ENCODE peak calls at places on chromosomes 13 and 19, in four cellular contexts. One of them, this sample, is unnamed.

GRCh38 chr13:112078879-112079526 is 12.1 kb downstream of the SOX1 start:
- DNase-seq in neural progenitor cell: peak; percentile 39
- DNase-seq in kidney: no peak
- DNase-seq in HCT116: no peak
- DNase-seq in this sample: peak; percentile 82

GRCh38 chr19:58228584-58229254 is at the start of gene ZNF544:
- DNase-seq in HCT116: peak; percentile 48
- DNase-seq in neural progenitor cell: peak; percentile 82
- DNase-seq in kidney: peak; percentile 88
- DNase-seq in this sample: peak; percentile 95

GRCh38 chr13:77554079-77554478 is 18.6 kb downstream of the SCEL start:
- DNase-seq in kidney: peak; percentile 48
- DNase-seq in neural progenitor cell: no peak
- DNase-seq in HCT116: no peak
- DNase-seq in this sample: no peak

GRCh38 chr13:98813993-98814392 is 61.5 kb upstream of the SLC15A1 start:
- DNase-seq in HCT116: no peak
- DNase-seq in neural progenitor cell: no peak
- DNase-seq in kidney: no peak
- DNase-seq in this sample: no peak

GRCh38 chr19:309206-309565 is 18.0 kb upstream of the PLPP2 start:
- DNase-seq in neural progenitor cell: no peak
- DNase-seq in kidney: no peak
- DNase-seq in HCT116: no peak
- DNase-seq in this sample: no peak

GRCh38 chr19:19461671-19462622 is 53.4 kb downstream of the TSSK6 start:
- DNase-seq in HCT116: no peak
- DNase-seq in kidney: peak; percentile 91
- DNase-seq in neural progenitor cell: peak; percentile 85
- DNase-seq in this sample: peak; percentile 94

GRCh38 chr19:48826606-48827020 is 9.7 kb downstream of the HSD17B14 start:
- DNase-seq in kidney: no peak
- DNase-seq in HCT116: no peak
- DNase-seq in neural progenitor cell: peak; percentile 30
- DNase-seq in this sample: peak; percentile 89

GRCh38 chr19:28878862-28879566 is 333.9 kb downstream of the UQCRFS1 start:
- DNase-seq in neural progenitor cell: peak; percentile 92
- DNase-seq in kidney: no peak
- DNase-seq in HCT116: peak; percentile 21
- DNase-seq in this sample: peak; percentile 81

GRCh38 chr13:99495478-99496321 is 5.6 kb upstream of the TM9SF2 start:
- DNase-seq in neural progenitor cell: no peak
- DNase-seq in HCT116: no peak
- DNase-seq in kidney: no peak
- DNase-seq in this sample: no peak

GRCh38 chr13:75530536-75530935 is 7.1 kb downstream of the COMMD6 start:
- DNase-seq in kidney: no peak
- DNase-seq in HCT116: no peak
- DNase-seq in neural progenitor cell: no peak
- DNase-seq in this sample: no peak

GRCh38 chr13:33353210-33353609 is 67.7 kb upstream of the STARD13 start:
- DNase-seq in HCT116: no peak
- DNase-seq in kidney: no peak
- DNase-seq in neural progenitor cell: no peak
- DNase-seq in this sample: no peak

GRCh38 chr13:73074101-73074500 is 15.3 kb downstream of the KLF5 start:
- DNase-seq in neural progenitor cell: no peak
- DNase-seq in HCT116: no peak
- DNase-seq in kidney: no peak
- DNase-seq in this sample: no peak

GRCh38 chr19:2540646-2541454 is 64.9 kb downstream of the GADD45B start:
- DNase-seq in HCT116: peak; percentile 90
- DNase-seq in neural progenitor cell: peak; percentile 98
- DNase-seq in kidney: peak; percentile 97
- DNase-seq in this sample: peak; percentile 99

GRCh38 chr13:51040431-51040830 is 70.6 kb downstream of the C13orf42 start:
- DNase-seq in HCT116: no peak
- DNase-seq in neural progenitor cell: no peak
- DNase-seq in kidney: no peak
- DNase-seq in this sample: peak; percentile 19

GRCh38 chr19:38055655-38056521 is 148.9 kb downstream of the SIPA1L3 start:
- DNase-seq in neural progenitor cell: peak; percentile 66
- DNase-seq in HCT116: no peak
- DNase-seq in kidney: no peak
- DNase-seq in this sample: peak; percentile 80

GRCh38 chr13:21106089-21106488 is 44.7 kb upstream of the LATS2 start:
- DNase-seq in neural progenitor cell: no peak
- DNase-seq in HCT116: no peak
- DNase-seq in kidney: no peak
- DNase-seq in this sample: no peak

GRCh38 chr19:41001243-41001971 is 10.3 kb downstream of the CYP2B6 start:
- DNase-seq in neural progenitor cell: peak; percentile 11
- DNase-seq in kidney: no peak
- DNase-seq in HCT116: peak; percentile 43
- DNase-seq in this sample: peak; percentile 50

GRCh38 chr19:45087531-45087930 is 5.4 kb upstream of the PPP1R37 start:
- DNase-seq in neural progenitor cell: no peak
- DNase-seq in kidney: no peak
- DNase-seq in HCT116: no peak
- DNase-seq in this sample: no peak

GRCh38 chr19:55062735-55063491 is at the start of gene RDH13:
- DNase-seq in kidney: peak; percentile 99
- DNase-seq in HCT116: peak; percentile 96
- DNase-seq in neural progenitor cell: peak; percentile 97
- DNase-seq in this sample: peak; percentile 99

GRCh38 chr19:2312819-2313501 is 5.0 kb upstream of the LINGO3 start:
- DNase-seq in HCT116: no peak
- DNase-seq in kidney: no peak
- DNase-seq in neural progenitor cell: no peak
- DNase-seq in this sample: no peak

GRCh38 chr13:110306960-110307696 is at the start of the genes COL4A1 and COL4A2:
- DNase-seq in kidney: peak; percentile 95
- DNase-seq in HCT116: no peak
- DNase-seq in neural progenitor cell: peak; percentile 91
- DNase-seq in this sample: peak; percentile 90

GRCh38 chr19:14450168-14450874 is 17.2 kb downstream of the PKN1 start:
- DNase-seq in HCT116: peak; percentile 87
- DNase-seq in neural progenitor cell: peak; percentile 65
- DNase-seq in kidney: no peak
- DNase-seq in this sample: peak; percentile 99

GRCh38 chr13:112252744-112253590 is 123.2 kb upstream of the SPACA7 start:
- DNase-seq in neural progenitor cell: no peak
- DNase-seq in HCT116: no peak
- DNase-seq in kidney: no peak
- DNase-seq in this sample: no peak

GRCh38 chr19:48760514-48761221 is 5.3 kb downstream of the FGF21 start:
- DNase-seq in neural progenitor cell: no peak
- DNase-seq in kidney: no peak
- DNase-seq in HCT116: no peak
- DNase-seq in this sample: no peak

GRCh38 chr19:11964496-11964857 is 363 bp upstream of the ZNF763 start:
- DNase-seq in HCT116: no peak
- DNase-seq in kidney: peak; percentile 80
- DNase-seq in neural progenitor cell: no peak
- DNase-seq in this sample: no peak

GRCh38 chr19:2462635-2463421 is 6.1 kb upstream of the LMNB2 start:
- DNase-seq in kidney: peak; percentile 93
- DNase-seq in HCT116: peak; percentile 97
- DNase-seq in neural progenitor cell: peak; percentile 99
- DNase-seq in this sample: peak; percentile 99

GRCh38 chr19:4014541-4015491 is 7.3 kb downstream of the PIAS4 start:
- DNase-seq in HCT116: no peak
- DNase-seq in neural progenitor cell: peak; percentile 10
- DNase-seq in kidney: peak; percentile 82
- DNase-seq in this sample: peak; percentile 89

GRCh38 chr13:101474419-101474957 is 22.0 kb downstream of the ITGBL1 start:
- DNase-seq in kidney: no peak
- DNase-seq in HCT116: no peak
- DNase-seq in neural progenitor cell: peak; percentile 80
- DNase-seq in this sample: peak; percentile 86

GRCh38 chr19:47723573-47723923 is 10.3 kb downstream of the EHD2 start:
- DNase-seq in neural progenitor cell: no peak
- DNase-seq in kidney: peak; percentile 84
- DNase-seq in HCT116: no peak
- DNase-seq in this sample: no peak

GRCh38 chr19:35373492-35373891 is 2.6 kb downstream of the GPR42 start:
- DNase-seq in HCT116: no peak
- DNase-seq in kidney: no peak
- DNase-seq in neural progenitor cell: no peak
- DNase-seq in this sample: no peak

GRCh38 chr19:48489608-48490216 is 20.5 kb downstream of the CYTH2 start:
- DNase-seq in neural progenitor cell: peak; percentile 85
- DNase-seq in kidney: peak; percentile 90
- DNase-seq in HCT116: peak; percentile 60
- DNase-seq in this sample: peak; percentile 97

GRCh38 chr13:99726261-99726894 is 225.1 kb downstream of the TM9SF2 start:
- DNase-seq in HCT116: no peak
- DNase-seq in neural progenitor cell: peak; percentile 70
- DNase-seq in kidney: no peak
- DNase-seq in this sample: peak; percentile 71

GRCh38 chr19:10141973-10142372 is 22.3 kb upstream of the EIF3G start:
- DNase-seq in neural progenitor cell: no peak
- DNase-seq in kidney: no peak
- DNase-seq in HCT116: no peak
- DNase-seq in this sample: no peak

GRCh38 chr13:113649212-113649611 is 8.8 kb downstream of the ATP4B start:
- DNase-seq in kidney: peak; percentile 48
- DNase-seq in neural progenitor cell: no peak
- DNase-seq in HCT116: no peak
- DNase-seq in this sample: peak; percentile 49

GRCh38 chr13:90628471-90628870 is 719.0 kb upstream of the MIR17HG start:
- DNase-seq in HCT116: no peak
- DNase-seq in neural progenitor cell: no peak
- DNase-seq in kidney: no peak
- DNase-seq in this sample: no peak

GRCh38 chr13:50080856-50081105 is 65.5 kb downstream of the KCNRG start:
- DNase-seq in neural progenitor cell: no peak
- DNase-seq in HCT116: no peak
- DNase-seq in kidney: no peak
- DNase-seq in this sample: no peak

GRCh38 chr13:44406617-44407016 is 33.0 kb downstream of the SERP2 start:
- DNase-seq in kidney: no peak
- DNase-seq in neural progenitor cell: no peak
- DNase-seq in HCT116: no peak
- DNase-seq in this sample: no peak

GRCh38 chr13:31334994-31335549 is 135.3 kb downstream of the B3GLCT start:
- DNase-seq in kidney: no peak
- DNase-seq in neural progenitor cell: no peak
- DNase-seq in HCT116: no peak
- DNase-seq in this sample: no peak

GRCh38 chr13:77563110-77563509 is 27.6 kb downstream of the SCEL start:
- DNase-seq in neural progenitor cell: no peak
- DNase-seq in HCT116: no peak
- DNase-seq in kidney: no peak
- DNase-seq in this sample: no peak

GRCh38 chr13:27628081-27628480 is 6.4 kb downstream of the POLR1D start:
- DNase-seq in HCT116: no peak
- DNase-seq in kidney: no peak
- DNase-seq in neural progenitor cell: no peak
- DNase-seq in this sample: no peak

GRCh38 chr13:48493851-48494250 is 39.0 kb downstream of the RCBTB2 start:
- DNase-seq in kidney: no peak
- DNase-seq in HCT116: no peak
- DNase-seq in neural progenitor cell: no peak
- DNase-seq in this sample: no peak
- H3K9ac ChIP-seq in kidney: no peak overlapping the region
- H3K9ac ChIP-seq in HCT116: no peak overlapping the region
- H3K9ac ChIP-seq in neural progenitor cell: no peak overlapping the region
- H3K9ac ChIP-seq in this sample: no peak overlapping the region

GRCh38 chr19:36850646-36851442 is at the start of gene ZNF345:
- DNase-seq in HCT116: no peak
- DNase-seq in kidney: peak; percentile 95
- DNase-seq in neural progenitor cell: peak; percentile 99
- DNase-seq in this sample: peak; percentile 96
- H3K4me1 ChIP-seq in HCT116: no peaks in the 10 kb centered on the region
- H3K4me1 ChIP-seq in kidney: peaks cover 8% of the 10 kb centered on the region
- H3K4me1 ChIP-seq in neural progenitor cell: peaks cover 7% of the 10 kb centered on the region
- H3K4me1 ChIP-seq in this sample: no peaks in the 10 kb centered on the region

GRCh38 chr13:105825071-105825470 is 710.4 kb downstream of the EFNB2 start:
- DNase-seq in HCT116: no peak
- DNase-seq in kidney: no peak
- DNase-seq in neural progenitor cell: no peak
- DNase-seq in this sample: no peak

GRCh38 chr13:105821337-105821736 is 714.1 kb downstream of the EFNB2 start:
- DNase-seq in neural progenitor cell: no peak
- DNase-seq in kidney: no peak
- DNase-seq in HCT116: no peak
- DNase-seq in this sample: no peak

DNA sequence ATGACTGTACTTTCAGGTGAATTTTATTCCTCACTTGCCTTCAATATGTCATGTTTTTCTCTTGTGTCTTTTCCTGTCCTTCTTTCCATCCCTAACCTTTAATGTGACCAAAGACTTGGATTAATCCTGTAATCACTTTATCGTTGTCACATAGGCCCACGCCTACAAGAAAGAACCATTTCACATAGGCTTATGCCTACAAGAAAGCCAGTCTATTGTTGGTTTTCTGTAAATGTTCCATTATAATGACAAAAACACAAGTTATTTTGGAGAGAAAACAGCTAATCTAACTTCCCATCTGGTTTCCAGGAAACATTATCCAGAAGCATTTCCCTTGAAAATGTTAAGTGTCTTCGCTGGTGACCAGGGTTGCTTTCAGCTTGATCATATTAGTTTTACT is 708.4 kb downstream of the EFNB2 start:
- DNase-seq in kidney: no peak
- DNase-seq in HCT116: no peak
- DNase-seq in neural progenitor cell: no peak
- DNase-seq in this sample: no peak
- H3K9ac ChIP-seq in kidney: no peak overlapping the region
- H3K9ac ChIP-seq in HCT116: no peak overlapping the region
- H3K9ac ChIP-seq in neural progenitor cell: no peak overlapping the region
- H3K9ac ChIP-seq in this sample: no peak overlapping the region

GRCh38 chr19:39369200-39369599 is 21.7 kb downstream of the PAF1 start:
- DNase-seq in neural progenitor cell: no peak
- DNase-seq in kidney: no peak
- DNase-seq in HCT116: no peak
- DNase-seq in this sample: no peak
- H3K4me1 ChIP-seq in neural progenitor cell: no peaks in the 10 kb centered on the region
- H3K4me1 ChIP-seq in kidney: peaks cover 16% of the 10 kb centered on the region
- H3K4me1 ChIP-seq in HCT116: no peaks in the 10 kb centered on the region
- H3K4me1 ChIP-seq in this sample: no peaks in the 10 kb centered on the region

DNA sequence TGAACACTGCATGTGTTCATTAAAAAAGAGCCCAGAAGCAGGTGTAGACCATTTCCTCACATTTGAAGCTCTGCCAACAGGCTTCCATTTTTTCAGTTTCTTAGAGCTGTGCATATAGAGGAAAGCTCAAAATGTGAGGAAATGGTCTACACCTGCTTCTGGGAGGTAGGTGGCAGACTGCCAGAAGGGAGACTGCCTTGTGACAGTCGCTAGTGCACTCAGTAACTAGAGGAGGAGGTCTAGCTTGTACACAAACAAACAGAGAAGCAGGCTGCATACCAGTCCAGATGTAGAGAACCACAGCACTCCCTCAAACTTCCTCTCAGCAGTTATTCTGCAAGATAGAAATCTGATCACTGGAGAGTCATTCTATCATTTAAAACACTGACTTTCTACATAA is 800.2 kb downstream of the EFNB2 start:
- DNase-seq in neural progenitor cell: no peak
- DNase-seq in HCT116: no peak
- DNase-seq in kidney: no peak
- DNase-seq in this sample: no peak
- H3K9ac ChIP-seq in neural progenitor cell: no peak overlapping the region
- H3K9ac ChIP-seq in HCT116: no peak overlapping the region
- H3K9ac ChIP-seq in kidney: no peak overlapping the region
- H3K9ac ChIP-seq in this sample: no peak overlapping the region

This sample was measured in endodermal cell.